ENCODE peak calls at places on chromosomes 1 and 21, in seven cellular contexts. E is Panc1, R is heart left ventricle, Y is aorta, W is tibial artery, K is skeletal muscle cell, H is lower lobe of right lung. D is an unnamed sample.

GRCh38 chr1:153355445-153356071 is 2.1 kb upstream of the S100A9 start:
- DNase-seq in H (peak), K (no peak), W (peak), Y (no peak), E (no peak), R (peak), D (peak)

GRCh38 chr1:68217060-68217554 is 15.2 kb downstream of the WLS start:
- DNase-seq in R (no peak), E (no peak), K (no peak), W (no peak), Y (no peak), H (no peak), D (no peak)

GRCh38 chr1:39411526-39411925 is 79.9 kb upstream of the BMP8A start:
- DNase-seq in K (no peak), R (no peak), E (no peak), H (no peak), Y (no peak), W (no peak), D (no peak)

GRCh38 chr1:22317920-22318243 is 133.8 kb upstream of the ZBTB40 start:
- DNase-seq in E (no peak), H (no peak), W (no peak), K (no peak), Y (no peak), R (no peak), D (peak)

GRCh38 chr1:160108888-160109662 is 6.5 kb upstream of the ATP1A2 start:
- DNase-seq in K (no peak), E (no peak), H (no peak), W (no peak), R (no peak), Y (no peak), D (no peak)

GRCh38 chr1:113169591-113169990 is 96.6 kb downstream of the LRIG2 start:
- DNase-seq in Y (no peak), E (no peak), W (no peak), R (no peak), K (no peak), H (no peak), D (no peak)

GRCh38 chr1:197521118-197521739 is 253.2 kb downstream of the CRB1 start:
- DNase-seq in Y (no peak), E (no peak), H (no peak), R (no peak), K (no peak), W (no peak), D (no peak)

GRCh38 chr21:42443181-42443785 is 39.6 kb downstream of the UBASH3A start:
- DNase-seq in E (no peak), Y (no peak), R (no peak), W (peak), K (no peak), H (no peak), D (no peak)

GRCh38 chr1:213684454-213684853 is 303.3 kb upstream of the PROX1 start:
- DNase-seq in K (no peak), E (no peak), Y (no peak), R (no peak), H (no peak), W (no peak), D (no peak)

GRCh38 chr1:211734791-211735190 is 59.4 kb upstream of the NEK2 start:
- DNase-seq in E (no peak), R (no peak), W (no peak), K (no peak), H (peak), Y (no peak), D (peak)

GRCh38 chr1:161139765-161140164 is 7.3 kb upstream of the DEDD start:
- DNase-seq in Y (no peak), W (peak), H (no peak), K (no peak), R (no peak), E (no peak), D (no peak)

GRCh38 chr1:5570931-5571330 is 421.3 kb downstream of the NPHP4 start:
- DNase-seq in R (no peak), W (no peak), K (no peak), H (no peak), E (no peak), Y (no peak), D (no peak)

GRCh38 chr1:204637985-204638356 is 47.6 kb downstream of the LRRN2 start:
- DNase-seq in W (no peak), R (no peak), Y (no peak), E (no peak), K (no peak), H (no peak), D (peak)

GRCh38 chr1:25356848-25357247 is 18.7 kb downstream of the TMEM50A start:
- DNase-seq in Y (no peak), K (no peak), E (no peak), W (no peak), H (no peak), R (no peak), D (no peak)

GRCh38 chr1:221812905-221813597 is 71.2 kb upstream of the DUSP10 start:
- DNase-seq in E (no peak), W (no peak), R (no peak), H (no peak), K (no peak), Y (no peak), D (no peak)

GRCh38 chr1:13700521-13701273 is 709 bp downstream of the PRDM2 start:
- DNase-seq in H (peak), R (peak), W (peak), E (no peak), K (no peak), Y (peak), D (no peak)

GRCh38 chr1:36658838-36659237 is 176.1 kb upstream of the CSF3R start:
- DNase-seq in H (no peak), R (no peak), E (no peak), W (peak), Y (no peak), K (no peak), D (no peak)

GRCh38 chr21:16908087-16908486 is 604.8 kb upstream of the CXADR start:
- DNase-seq in K (peak), R (no peak), Y (no peak), E (no peak), H (no peak), W (no peak), D (no peak)

GRCh38 chr1:38310079-38310478 is 263.5 kb upstream of the POU3F1 start:
- DNase-seq in K (no peak), R (no peak), W (no peak), H (no peak), Y (no peak), E (no peak), D (no peak)

GRCh38 chr21:29302340-29302991 is 3.7 kb downstream of the BACH1 start:
- DNase-seq in H (no peak), Y (no peak), E (no peak), R (no peak), K (no peak), W (no peak), D (no peak)

GRCh38 chr1:47656719-47657685 is 219.2 kb downstream of the FOXD2 start:
- DNase-seq in E (no peak), H (no peak), W (peak), R (no peak), K (no peak), Y (peak), D (peak)

GRCh38 chr1:25723250-25723880 is 76.6 kb upstream of the SELENON start:
- DNase-seq in R (no peak), K (no peak), W (no peak), Y (no peak), H (no peak), E (no peak), D (no peak)

GRCh38 chr1:32232558-32233304 is 10.5 kb downstream of the EIF3I start:
- DNase-seq in Y (no peak), E (no peak), H (no peak), W (no peak), R (no peak), K (no peak), D (no peak)

GRCh38 chr1:236748471-236748870 is 46.6 kb upstream of the MTR start:
- DNase-seq in W (no peak), Y (no peak), K (no peak), E (no peak), R (no peak), H (no peak), D (no peak)

GRCh38 chr1:236746785-236747184 is 48.3 kb upstream of the MTR start:
- DNase-seq in W (no peak), R (peak), H (no peak), K (no peak), Y (no peak), E (no peak), D (no peak)

GRCh38 chr1:236750928-236751327 is 44.2 kb upstream of the MTR start:
- DNase-seq in H (no peak), W (no peak), Y (no peak), K (no peak), E (no peak), R (no peak), D (no peak)

GRCh38 chr1:236744533-236744932 is 50.6 kb upstream of the MTR start:
- DNase-seq in K (no peak), R (no peak), Y (no peak), H (no peak), E (no peak), W (no peak), D (no peak)

DNA sequence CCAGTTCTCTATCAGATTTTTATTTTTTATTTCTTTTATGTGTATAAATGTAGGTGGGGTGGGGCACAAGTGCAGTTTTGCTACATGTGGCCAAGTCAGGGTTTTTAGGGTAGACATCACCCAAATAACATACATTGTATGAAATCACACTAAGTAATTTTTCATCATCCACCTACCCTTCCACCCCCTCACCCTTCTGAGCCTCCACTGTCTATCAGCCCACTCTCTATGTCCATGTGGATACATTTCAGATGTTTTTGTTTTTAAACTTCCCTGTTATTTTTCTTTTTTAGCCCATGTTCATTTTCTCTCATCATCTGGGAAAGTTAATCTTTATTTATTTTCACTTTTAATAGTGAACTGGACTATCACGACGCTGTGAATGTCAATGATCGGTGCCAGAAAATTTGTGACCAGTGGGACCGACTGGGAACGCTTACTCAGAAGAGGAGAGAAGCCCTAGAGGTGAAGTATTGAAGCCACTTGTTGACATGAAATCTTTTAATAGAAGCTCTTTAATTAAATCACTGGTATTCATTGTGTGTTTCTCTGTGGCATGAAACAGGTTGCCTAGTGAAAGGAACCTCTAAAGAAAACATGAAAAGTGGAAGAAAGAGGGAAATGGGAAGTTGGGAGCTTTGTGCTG is 47.7 kb upstream of the MTR start:
- DNase-seq in H (no peak), W (no peak), E (no peak), Y (no peak), R (no peak), K (no peak), D (no peak)
- H3K4me3 ChIP-seq in H (no peak), W (no peak), E (no peak), Y (no peak), R (no peak), K (no peak), D (no peak)

GRCh38 chr1:201509601-201510374 is 2.9 kb upstream of the CSRP1 start:
- DNase-seq in R (no peak), Y (no peak), H (no peak), E (no peak), K (no peak), W (peak), D (no peak)

GRCh38 chr1:201510734-201511133 is 3.8 kb upstream of the CSRP1 start:
- DNase-seq in Y (no peak), H (no peak), K (no peak), E (no peak), R (no peak), W (no peak), D (no peak)

GRCh38 chr1:201511396-201511795 is 4.5 kb upstream of the CSRP1 start:
- DNase-seq in W (peak), R (no peak), K (no peak), H (no peak), Y (no peak), E (no peak), D (no peak)

GRCh38 chr1:201513498-201514243 is 6.7 kb upstream of the CSRP1 start:
- DNase-seq in Y (no peak), H (no peak), E (no peak), K (no peak), R (no peak), W (peak), D (no peak)

DNA sequence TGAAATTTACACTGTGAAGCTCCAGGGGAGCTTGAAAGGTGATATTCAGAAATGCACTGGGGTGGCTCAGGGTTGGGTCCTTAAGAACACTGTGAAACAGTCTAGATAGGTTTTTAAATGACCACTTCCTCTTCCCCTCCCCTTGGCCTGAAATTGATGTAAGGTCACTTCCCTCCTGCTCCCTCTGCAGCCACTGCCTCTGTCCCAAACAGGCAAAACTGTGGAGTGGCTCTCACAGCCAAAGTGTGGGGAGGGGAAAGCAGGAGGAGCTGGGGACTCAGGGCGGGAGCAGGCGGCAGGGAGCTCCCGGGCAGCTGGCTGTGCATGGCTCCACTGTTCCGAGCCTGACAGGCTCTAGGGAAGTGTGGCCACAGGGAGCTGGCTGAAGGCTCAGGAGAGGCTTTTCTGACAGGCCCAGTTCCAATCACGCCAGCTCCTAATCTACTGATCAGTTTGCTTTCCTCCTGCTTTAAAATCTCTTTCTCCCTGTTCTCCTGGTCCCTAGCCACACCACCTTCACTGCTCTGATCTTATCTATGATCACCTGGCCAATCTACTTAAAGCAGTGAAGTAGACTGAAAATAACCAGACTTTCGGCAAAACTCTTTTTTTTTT is 5.1 kb upstream of the CSRP1 start:
- DNase-seq in H (peak), W (peak), Y (peak), E (no peak), R (peak), K (no peak), D (no peak)
- H3K4me3 ChIP-seq in H (no peak), W (no peak), Y (no peak), E (no peak), R (no peak), K (no peak), D (peak)

GRCh38 chr21:15210235-15210678 is 145.5 kb upstream of the NRIP1 start:
- DNase-seq in H (peak), Y (peak), K (no peak), E (no peak), R (peak), W (no peak), D (no peak)
- H3K4me3 ChIP-seq in H (no peak), Y (no peak), K (no peak), E (no peak), R (no peak), W (no peak), D (no peak)

GRCh38 chr1:27521336-27522147 is 31.6 kb upstream of the WASF2 start:
- DNase-seq in E (no peak), Y (peak), H (no peak), R (peak), W (peak), K (no peak), D (no peak)

GRCh38 chr1:27525296-27526271 is 35.6 kb upstream of the WASF2 start:
- DNase-seq in R (peak), K (no peak), W (peak), H (peak), E (no peak), Y (no peak), D (no peak)

GRCh38 chr1:27522860-27523665 is 33.1 kb upstream of the WASF2 start:
- DNase-seq in Y (no peak), W (peak), R (no peak), H (no peak), E (no peak), K (no peak), D (no peak)

GRCh38 chr1:27522148-27522859 is 32.3 kb upstream of the WASF2 start:
- DNase-seq in K (no peak), Y (no peak), E (no peak), R (no peak), W (peak), H (peak), D (no peak)

GRCh38 chr1:27523666-27524020 is 33.7 kb upstream of the WASF2 start:
- DNase-seq in R (no peak), Y (no peak), E (no peak), H (no peak), W (no peak), K (no peak), D (no peak)
- H3K4me3 ChIP-seq in R (peak), Y (no peak), E (no peak), H (peak), W (no peak), K (no peak), D (no peak)

DNA sequence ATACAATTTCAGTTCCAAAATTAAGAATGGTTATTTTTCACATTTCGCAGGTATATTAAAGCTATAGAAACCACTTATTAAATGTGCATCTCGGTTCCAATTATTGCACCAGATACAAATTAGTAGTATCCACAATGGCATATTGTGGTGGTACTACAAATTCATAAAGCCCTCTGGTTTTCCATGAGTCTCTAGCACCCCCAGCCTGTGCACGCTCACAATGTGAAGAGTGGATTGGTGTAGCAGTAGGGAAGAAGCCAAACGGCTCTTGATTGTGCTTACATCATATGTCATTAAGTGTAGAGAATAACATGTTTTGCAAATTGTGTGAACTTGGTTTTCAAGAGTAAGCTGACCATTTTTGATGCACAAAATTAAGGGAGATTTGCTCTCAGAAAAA is 1.9 kb upstream of the BRINP3 start:
- DNase-seq in R (no peak), H (no peak), K (no peak), Y (no peak), W (no peak), E (no peak), D (no peak)
- H3K4me3 ChIP-seq in R (no peak), H (no peak), K (no peak), Y (no peak), W (no peak), E (no peak), D (no peak)

D was measured in breast epithelium.